ENCODE peak calls at places on chromosomes 2 and 18, in five cellular contexts. T, C, V, Z and B are unnamed samples.

GRCh38 chr18:55779711-55780590 is 192.0 kb upstream of the TCF4 start:
- DNase-seq in Z (peak; percentile 39), C (peak; percentile 37), V (peak; percentile 31), T (no peak), B (peak; percentile 77)

GRCh38 chr2:69685321-69686048 is 41.9 kb upstream of the AAK1 start:
- DNase-seq in V (no peak), Z (no peak), C (no peak), T (no peak), B (no peak)

GRCh38 chr2:8365331-8365910 is 316.4 kb upstream of the ID2 start:
- DNase-seq in C (no peak), Z (no peak), T (no peak), V (no peak), B (no peak)

GRCh38 chr2:140506606-140507005 is 1624.2 kb downstream of the LRP1B start:
- DNase-seq in V (no peak), T (peak; percentile 54), Z (no peak), C (no peak), B (no peak)

GRCh38 chr2:143282684-143283083 is 153.5 kb downstream of the ARHGAP15 start:
- DNase-seq in C (no peak), T (no peak), V (no peak), Z (no peak), B (no peak)

GRCh38 chr18:37565985-37566478 is 434 bp upstream of the CELF4 start:
- DNase-seq in T (peak; percentile 21), V (peak; percentile 41), C (peak; percentile 85), Z (peak; percentile 93), B (peak; percentile 66)

GRCh38 chr18:27983780-27984179 is 193.2 kb downstream of the CDH2 start:
- DNase-seq in Z (peak; percentile 12), T (no peak), C (no peak), V (no peak), B (no peak)

GRCh38 chr2:149679286-149679685 is 91.7 kb upstream of the MMADHC start:
- DNase-seq in V (no peak), T (peak; percentile 16), C (no peak), Z (no peak), B (no peak)

GRCh38 chr2:85999131-85999831 is 106.4 kb downstream of the POLR1A start:
- DNase-seq in Z (no peak), C (no peak), V (peak; percentile 74), T (no peak), B (peak; percentile 55)

GRCh38 chr2:230219419-230220331 is at the start of gene SP110:
- DNase-seq in C (no peak), Z (peak; percentile 12), V (peak; percentile 64), T (peak; percentile 93), B (peak; percentile 88)

GRCh38 chr2:235300368-235301201 is 193.3 kb upstream of the AGAP1 start:
- DNase-seq in Z (no peak), C (peak; percentile 75), T (peak; percentile 90), V (no peak), B (no peak)

GRCh38 chr18:29560270-29560669 is 1383.3 kb upstream of the CDH2 start:
- DNase-seq in V (no peak), T (no peak), Z (no peak), C (no peak), B (no peak)

GRCh38 chr2:62221141-62221540 is 25.2 kb downstream of the B3GNT2 start:
- DNase-seq in C (no peak), V (no peak), Z (no peak), T (no peak), B (no peak)

GRCh38 chr2:236971919-236972381 is 113.7 kb upstream of the COPS8 start:
- DNase-seq in Z (no peak), V (no peak), C (no peak), T (no peak), B (no peak)

GRCh38 chr2:239302808-239303557 is 97.8 kb downstream of the HDAC4 start:
- DNase-seq in V (peak; percentile 67), T (no peak), C (no peak), Z (no peak), B (peak; percentile 63)